ENCODE peak calls at places on chromosomes 3 and 15, in six cellular contexts. One of them, this sample, is unnamed.

GRCh38 chr15:85380860-85381535 is 595 bp downstream of the AKAP13 start:
- DNase-seq in HuH-7: peak
- DNase-seq in epithelial cell of esophagus: peak
- DNase-seq in kidney tubule cell: peak
- DNase-seq in AG09309: no peak
- DNase-seq in PC-3: peak
- DNase-seq in this sample: peak

GRCh38 chr3:115713247-115713646 is 89.9 kb downstream of the GAP43 start:
- DNase-seq in HuH-7: no peak
- DNase-seq in epithelial cell of esophagus: no peak
- DNase-seq in kidney tubule cell: peak
- DNase-seq in AG09309: no peak
- DNase-seq in PC-3: no peak
- DNase-seq in this sample: no peak

GRCh38 chr3:110710605-110711004 is 361.0 kb upstream of the NECTIN3 start:
- DNase-seq in HuH-7: no peak
- DNase-seq in epithelial cell of esophagus: no peak
- DNase-seq in kidney tubule cell: no peak
- DNase-seq in AG09309: no peak
- DNase-seq in PC-3: no peak
- DNase-seq in this sample: no peak

GRCh38 chr3:110816008-110816407 is 255.6 kb upstream of the NECTIN3 start:
- DNase-seq in HuH-7: no peak
- DNase-seq in epithelial cell of esophagus: no peak
- DNase-seq in kidney tubule cell: peak
- DNase-seq in AG09309: no peak
- DNase-seq in PC-3: no peak
- DNase-seq in this sample: peak

GRCh38 chr3:72569754-72570440 is 278.3 kb downstream of the SHQ1 start:
- DNase-seq in HuH-7: no peak
- DNase-seq in epithelial cell of esophagus: no peak
- DNase-seq in kidney tubule cell: no peak
- DNase-seq in AG09309: no peak
- DNase-seq in PC-3: no peak
- DNase-seq in this sample: no peak

GRCh38 chr3:72260590-72260914 is 475.6 kb upstream of the PROK2 start:
- DNase-seq in HuH-7: no peak
- DNase-seq in epithelial cell of esophagus: no peak
- DNase-seq in kidney tubule cell: no peak
- DNase-seq in AG09309: no peak
- DNase-seq in PC-3: no peak
- DNase-seq in this sample: no peak

GRCh38 chr15:69792823-69793222 is 304.9 kb downstream of the TLE3 start:
- DNase-seq in HuH-7: no peak
- DNase-seq in epithelial cell of esophagus: no peak
- DNase-seq in kidney tubule cell: no peak
- DNase-seq in AG09309: no peak
- DNase-seq in PC-3: no peak
- DNase-seq in this sample: no peak

GRCh38 chr3:7760718-7761117 is 740.9 kb upstream of the LMCD1 start:
- DNase-seq in HuH-7: no peak
- DNase-seq in epithelial cell of esophagus: peak
- DNase-seq in kidney tubule cell: peak
- DNase-seq in AG09309: no peak
- DNase-seq in PC-3: no peak
- DNase-seq in this sample: no peak

GRCh38 chr3:168100777-168101492 is 5.2 kb upstream of the GOLIM4 start:
- DNase-seq in HuH-7: no peak
- DNase-seq in epithelial cell of esophagus: no peak
- DNase-seq in kidney tubule cell: peak
- DNase-seq in AG09309: no peak
- DNase-seq in PC-3: peak
- DNase-seq in this sample: peak

GRCh38 chr15:66936115-66936863 is 129.1 kb upstream of the SMAD3 start:
- DNase-seq in HuH-7: no peak
- DNase-seq in epithelial cell of esophagus: no peak
- DNase-seq in kidney tubule cell: no peak
- DNase-seq in AG09309: no peak
- DNase-seq in PC-3: no peak
- DNase-seq in this sample: peak

GRCh38 chr3:101725890-101726275 is 1.5 kb downstream of the CEP97 start:
- DNase-seq in HuH-7: no peak
- DNase-seq in epithelial cell of esophagus: no peak
- DNase-seq in kidney tubule cell: no peak
- DNase-seq in AG09309: no peak
- DNase-seq in PC-3: no peak
- DNase-seq in this sample: no peak

GRCh38 chr3:107065094-107065861 is 312.0 kb upstream of the CCDC54 start:
- DNase-seq in HuH-7: no peak
- DNase-seq in epithelial cell of esophagus: no peak
- DNase-seq in kidney tubule cell: peak
- DNase-seq in AG09309: no peak
- DNase-seq in PC-3: peak
- DNase-seq in this sample: peak

GRCh38 chr15:62807539-62808130 is 234.9 kb upstream of the TPM1 start:
- DNase-seq in HuH-7: no peak
- DNase-seq in epithelial cell of esophagus: no peak
- DNase-seq in kidney tubule cell: no peak
- DNase-seq in AG09309: no peak
- DNase-seq in PC-3: no peak
- DNase-seq in this sample: no peak

GRCh38 chr15:99857836-99858235 is 124.6 kb upstream of the LYSMD4 start:
- DNase-seq in HuH-7: no peak
- DNase-seq in epithelial cell of esophagus: peak
- DNase-seq in kidney tubule cell: no peak
- DNase-seq in AG09309: no peak
- DNase-seq in PC-3: no peak
- DNase-seq in this sample: no peak

GRCh38 chr3:58800032-58800431 is 133.5 kb upstream of the FAM3D start:
- DNase-seq in HuH-7: no peak
- DNase-seq in epithelial cell of esophagus: no peak
- DNase-seq in kidney tubule cell: no peak
- DNase-seq in AG09309: no peak
- DNase-seq in PC-3: no peak
- DNase-seq in this sample: no peak

GRCh38 chr3:137792633-137793271 is 28.6 kb downstream of the SOX14 start:
- DNase-seq in HuH-7: no peak
- DNase-seq in epithelial cell of esophagus: peak
- DNase-seq in kidney tubule cell: peak
- DNase-seq in AG09309: no peak
- DNase-seq in PC-3: peak
- DNase-seq in this sample: peak

GRCh38 chr15:57596978-57597377 is 5.3 kb downstream of the MYZAP start:
- DNase-seq in HuH-7: no peak
- DNase-seq in epithelial cell of esophagus: peak
- DNase-seq in kidney tubule cell: no peak
- DNase-seq in AG09309: no peak
- DNase-seq in PC-3: peak
- DNase-seq in this sample: no peak

GRCh38 chr3:133277813-133278212 is 122.0 kb upstream of the BFSP2 start:
- DNase-seq in HuH-7: no peak
- DNase-seq in epithelial cell of esophagus: peak
- DNase-seq in kidney tubule cell: peak
- DNase-seq in AG09309: no peak
- DNase-seq in PC-3: no peak
- DNase-seq in this sample: peak

GRCh38 chr3:16448691-16449090 is 64.8 kb downstream of the RFTN1 start:
- DNase-seq in HuH-7: no peak
- DNase-seq in epithelial cell of esophagus: peak
- DNase-seq in kidney tubule cell: peak
- DNase-seq in AG09309: peak
- DNase-seq in PC-3: peak
- DNase-seq in this sample: peak

GRCh38 chr15:74531144-74531811 is 9.7 kb upstream of the ARID3B start:
- DNase-seq in HuH-7: no peak
- DNase-seq in epithelial cell of esophagus: peak
- DNase-seq in kidney tubule cell: peak
- DNase-seq in AG09309: peak
- DNase-seq in PC-3: peak
- DNase-seq in this sample: peak

GRCh38 chr3:63328386-63328785 is 50.3 kb downstream of the SYNPR start:
- DNase-seq in HuH-7: no peak
- DNase-seq in epithelial cell of esophagus: peak
- DNase-seq in kidney tubule cell: peak
- DNase-seq in AG09309: no peak
- DNase-seq in PC-3: no peak
- DNase-seq in this sample: peak

GRCh38 chr3:35184775-35185174 is 454.6 kb upstream of the ARPP21 start:
- DNase-seq in HuH-7: no peak
- DNase-seq in epithelial cell of esophagus: peak
- DNase-seq in kidney tubule cell: peak
- DNase-seq in AG09309: no peak
- DNase-seq in PC-3: no peak
- DNase-seq in this sample: peak

GRCh38 chr3:53250453-53250852 is 5.4 kb downstream of the TKT start:
- DNase-seq in HuH-7: no peak
- DNase-seq in epithelial cell of esophagus: no peak
- DNase-seq in kidney tubule cell: no peak
- DNase-seq in AG09309: no peak
- DNase-seq in PC-3: no peak
- DNase-seq in this sample: no peak